ENCODE peak calls at places on chromosome 5, in seven cellular contexts. S is WTC11; C is foreskin melanocyte; B is T-helper 2 cell; J is sciatic nerve; N is CD4-positive, alpha-beta T cell; V is AML-193. F is an unnamed sample.

GRCh38 chr5:173581408-173582197 is 34.8 kb downstream of the BOD1 start:
- DNase-seq in S (peak), C (no peak), B (peak), J (no peak), N (no peak), V (no peak), F (peak)

GRCh38 chr5:137114529-137114928 is 384.6 kb downstream of the SPOCK1 start:
- DNase-seq in S (no peak), C (no peak), B (no peak), J (no peak), N (no peak), V (no peak), F (no peak)

GRCh38 chr5:88674262-88675158 is 208.5 kb downstream of the MEF2C start:
- DNase-seq in S (peak), C (no peak), B (no peak), J (peak), N (no peak), V (no peak), F (no peak)

GRCh38 chr5:179840766-179841165 is 17.9 kb downstream of the MRNIP start:
- DNase-seq in S (no peak), C (no peak), B (no peak), J (peak), N (no peak), V (no peak), F (no peak)

GRCh38 chr5:65198777-65199120 is 283.0 kb downstream of the ADAMTS6 start:
- DNase-seq in S (no peak), C (no peak), B (no peak), J (no peak), N (no peak), V (no peak), F (no peak)

GRCh38 chr5:159099049-159099760 is 511 bp downstream of the EBF1 start:
- DNase-seq in S (peak), C (no peak), B (peak), J (peak), N (no peak), V (no peak), F (peak)

GRCh38 chr5:32302822-32303754 is 9.7 kb downstream of the MTMR12 start:
- DNase-seq in S (no peak), C (no peak), B (no peak), J (no peak), N (no peak), V (no peak), F (no peak)

GRCh38 chr5:141521244-141521781 is 32.4 kb downstream of the PCDHGC5 start:
- DNase-seq in S (no peak), C (peak), B (no peak), J (no peak), N (no peak), V (peak), F (no peak)

F was measured in heart right ventricle.